ENCODE peak calls at places on chromosomes 4 and X, in five cellular contexts. M is stimulated activated naive CD4-positive, alpha-beta T cell treated with Interleukin-2 at 50 U/mL for 16 hours; H is RKO; J is hypothalamus; Y is Panc1. L is an unnamed sample.

GRCh38 chr4:87697272-87697671 is 47.2 kb downstream of the DMP1 start:
- DNase-seq in H (no peak), Y (no peak), M (no peak), J (no peak), L (no peak)

GRCh38 chr4:110335399-110335798 is 137.0 kb upstream of the ELOVL6 start:
- DNase-seq in Y (no peak), J (no peak), H (no peak), M (no peak), L (no peak)

GRCh38 chrX:126165401-126165720 is 728 bp downstream of the DCAF12L2 start:
- DNase-seq in Y (no peak), H (no peak), M (no peak), J (no peak), L (no peak)

GRCh38 chr4:7595883-7596535 is 161.3 kb upstream of the PSAPL1 start:
- DNase-seq in H (no peak), M (no peak), J (no peak), Y (no peak), L (no peak)

GRCh38 chr4:17115546-17115945 is 217.1 kb upstream of the LDB2 start:
- DNase-seq in Y (no peak), H (no peak), M (no peak), J (no peak), L (no peak)

GRCh38 chrX:107678957-107679740 is 50.8 kb downstream of the PRPS1 start:
- DNase-seq in Y (no peak), M (peak), H (peak), J (no peak), L (no peak)

GRCh38 chr4:174553828-174554227 is 31.5 kb upstream of the HPGD start:
- DNase-seq in M (no peak), H (no peak), Y (no peak), J (no peak), L (peak)

GRCh38 chr4:47839259-47839658 is 1.4 kb upstream of the CORIN start:
- DNase-seq in J (no peak), H (peak), M (peak), Y (no peak), L (no peak)

GRCh38 chr4:144480068-144480467 is 165.9 kb upstream of the HHIP start:
- DNase-seq in Y (no peak), H (no peak), J (no peak), M (no peak), L (no peak)

L was measured in RWPE1.